ENCODE peak calls at places on chromosomes 2 and 18, in four cellular contexts. K is body of pancreas, F is heart left ventricle, B is stomach. H is an unnamed sample.

GRCh38 chr2:194004590-194005206 is 1652.3 kb upstream of the SLC39A10 start:
- DNase-seq in B (no peak), F (no peak), K (no peak), H (no peak)

GRCh38 chr18:46283895-46284295 is 179.7 kb downstream of the HAUS1 start:
- DNase-seq in K (no peak), B (no peak), F (no peak), H (no peak)

GRCh38 chr18:48194787-48195186 is 214.4 kb downstream of the ZBTB7C start:
- DNase-seq in K (no peak), F (no peak), B (no peak), H (no peak)

GRCh38 chr2:153986488-153987229 is 114.9 kb downstream of the GALNT13 start:
- DNase-seq in B (no peak), K (no peak), F (no peak), H (no peak)

GRCh38 chr2:192327576-192327975 is 132.8 kb upstream of the TMEFF2 start:
- DNase-seq in F (no peak), K (no peak), B (no peak), H (no peak)

GRCh38 chr18:2979027-2979570 is 33.8 kb downstream of the LPIN2 start:
- DNase-seq in B (no peak), K (peak; percentile 57), F (no peak), H (no peak)

GRCh38 chr2:121356058-121356640 is 71.1 kb upstream of the TFCP2L1 start:
- DNase-seq in B (peak; percentile 56), K (peak; percentile 62), F (no peak), H (peak; percentile 55)

GRCh38 chr2:241997017-241997416 is 127.5 kb downstream of the RTP5 start:
- DNase-seq in F (no peak), B (peak; percentile 9), K (no peak), H (no peak)

GRCh38 chr2:34104601-34105000 is 505.5 kb upstream of the FAM98A start:
- DNase-seq in B (no peak), K (no peak), F (no peak), H (no peak)

GRCh38 chr18:23752363-23752762 is 63.1 kb downstream of the LAMA3 start:
- DNase-seq in K (no peak), F (no peak), B (no peak), H (no peak)

GRCh38 chr2:233353769-233354499 is at the start of gene DGKD:
- DNase-seq in K (peak; percentile 71), F (peak; percentile 71), B (peak; percentile 69), H (peak; percentile 76)

GRCh38 chr2:216215991-216216390 is 106.8 kb downstream of the XRCC5 start:
- DNase-seq in F (no peak), B (no peak), K (peak; percentile 10), H (no peak)

GRCh38 chr18:22005191-22005824 is 164.1 kb upstream of the GATA6 start:
- DNase-seq in B (no peak), F (no peak), K (no peak), H (peak; percentile 69)

GRCh38 chr2:64454316-64455030 is 511 bp downstream of the LGALSL start:
- DNase-seq in B (peak; percentile 65), K (peak; percentile 66), F (peak; percentile 74), H (peak; percentile 83)

GRCh38 chr2:137897082-137897481 is 67.2 kb upstream of the HNMT start:
- DNase-seq in K (no peak), F (no peak), B (no peak), H (no peak)

GRCh38 chr2:37920570-37920969 is 4.5 kb upstream of the RMDN2 start:
- DNase-seq in F (no peak), B (no peak), K (no peak), H (no peak)

GRCh38 chr2:122009546-122009945 is 254.1 kb downstream of the TSN start:
- DNase-seq in B (no peak), K (no peak), F (peak; percentile 11), H (no peak)

GRCh38 chr2:66525609-66526008 is 90.7 kb downstream of the MEIS1 start:
- DNase-seq in B (no peak), K (no peak), F (no peak), H (no peak)

GRCh38 chr2:144505245-144505801 is 14.6 kb downstream of the ZEB2 start:
- DNase-seq in F (no peak), B (no peak), K (no peak), H (no peak)

GRCh38 chr2:20196053-20196880 is 28.7 kb downstream of the SDC1 start:
- DNase-seq in K (peak; percentile 40), B (peak; percentile 88), F (no peak), H (no peak)

GRCh38 chr2:190482441-190482840 is 52.1 kb downstream of the NEMP2 start:
- DNase-seq in K (no peak), B (no peak), F (no peak), H (no peak)

GRCh38 chr18:56067216-56067611 is 479.2 kb upstream of the TCF4 start:
- DNase-seq in K (no peak), B (no peak), F (no peak), H (no peak)

GRCh38 chr2:236057375-236057774 is 110.8 kb downstream of the GBX2 start:
- DNase-seq in B (no peak), K (no peak), F (no peak), H (no peak)

GRCh38 chr2:200509227-200509607 is 651 bp downstream of the KCTD18 start:
- DNase-seq in F (no peak), B (no peak), K (no peak), H (no peak)

GRCh38 chr2:29580223-29580622 is 341.2 kb downstream of the ALK start:
- DNase-seq in B (no peak), F (no peak), K (no peak), H (no peak)

GRCh38 chr18:66872277-66872676 is 268.4 kb upstream of the CDH19 start:
- DNase-seq in K (no peak), F (no peak), B (no peak), H (no peak)

GRCh38 chr2:152506843-152507242 is 171.9 kb downstream of the FMNL2 start:
- DNase-seq in F (no peak), B (no peak), K (no peak), H (no peak)

GRCh38 chr18:57440331-57441101 is 5.3 kb downstream of the ONECUT2 start:
- DNase-seq in F (no peak), B (no peak), K (no peak), H (no peak)

GRCh38 chr18:57439617-57439975 is 4.4 kb downstream of the ONECUT2 start:
- DNase-seq in K (no peak), B (no peak), F (no peak), H (no peak)

GRCh38 chr18:57441395-57441794 is 6.2 kb downstream of the ONECUT2 start:
- DNase-seq in F (no peak), K (no peak), B (no peak), H (no peak)

GRCh38 chr18:57438669-57439616 is 3.8 kb downstream of the ONECUT2 start:
- DNase-seq in K (no peak), B (no peak), F (no peak), H (no peak)

GRCh38 chr18:57439985-57440330 is 4.8 kb downstream of the ONECUT2 start:
- DNase-seq in F (no peak), B (no peak), K (no peak), H (no peak)
- H3K4me3 ChIP-seq in F (no peak overlapping the region), B (no peak overlapping the region), K (no peak overlapping the region), H (no peak overlapping the region)

GRCh38 chr2:42567806-42568429 is 514 bp upstream of the MTA3 start:
- DNase-seq in B (peak; percentile 55), F (no peak), K (peak; percentile 50), H (peak; percentile 73)
- TF ChIP-seq POLR2A in B (no peak), F (no peak), K (no peak), H (no peak)

DNA sequence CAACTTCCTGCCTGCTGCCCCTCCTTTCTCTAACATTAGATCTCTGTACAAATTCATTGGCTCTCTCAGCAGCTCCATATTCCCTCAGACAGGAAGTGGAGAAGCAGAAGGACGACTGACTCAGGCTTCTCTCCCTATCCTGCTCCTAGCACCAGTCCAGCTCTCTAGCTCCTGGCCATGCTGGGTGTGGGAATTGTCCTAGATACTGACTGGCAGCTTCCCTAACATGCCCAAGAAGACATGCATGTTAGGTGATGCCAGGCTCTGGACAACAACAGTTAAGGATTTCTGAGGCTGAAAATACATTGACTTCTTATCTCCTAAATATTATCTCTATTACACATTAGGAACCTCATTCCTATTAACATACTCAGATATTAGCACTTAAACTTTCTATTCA is 292.9 kb downstream of the IKZF2 start:
- DNase-seq in B (no peak), K (no peak), F (no peak), H (no peak)
- H3K9me3 ChIP-seq in B (peaks cover 8% of the 10 kb centered on the region), K (no peaks in the 10 kb centered on the region), F (peaks cover 27% of the 10 kb centered on the region), H (no peaks in the 10 kb centered on the region)

GRCh38 chr2:172101008-172101706 is 1.5 kb downstream of the DLX2 start:
- DNase-seq in F (no peak), K (no peak), B (no peak), H (no peak)

GRCh38 chr2:172098650-172099471 is 3.8 kb downstream of the DLX2 start:
- DNase-seq in F (no peak), B (no peak), K (peak; percentile 48), H (peak; percentile 63)

GRCh38 chr2:172100080-172101007 is 2.4 kb downstream of the DLX2 start:
- DNase-seq in F (no peak), B (no peak), K (no peak), H (no peak)

GRCh38 chr2:172098287-172098649 is 4.4 kb downstream of the DLX2 start:
- DNase-seq in B (no peak), F (no peak), K (no peak), H (no peak)

DNA sequence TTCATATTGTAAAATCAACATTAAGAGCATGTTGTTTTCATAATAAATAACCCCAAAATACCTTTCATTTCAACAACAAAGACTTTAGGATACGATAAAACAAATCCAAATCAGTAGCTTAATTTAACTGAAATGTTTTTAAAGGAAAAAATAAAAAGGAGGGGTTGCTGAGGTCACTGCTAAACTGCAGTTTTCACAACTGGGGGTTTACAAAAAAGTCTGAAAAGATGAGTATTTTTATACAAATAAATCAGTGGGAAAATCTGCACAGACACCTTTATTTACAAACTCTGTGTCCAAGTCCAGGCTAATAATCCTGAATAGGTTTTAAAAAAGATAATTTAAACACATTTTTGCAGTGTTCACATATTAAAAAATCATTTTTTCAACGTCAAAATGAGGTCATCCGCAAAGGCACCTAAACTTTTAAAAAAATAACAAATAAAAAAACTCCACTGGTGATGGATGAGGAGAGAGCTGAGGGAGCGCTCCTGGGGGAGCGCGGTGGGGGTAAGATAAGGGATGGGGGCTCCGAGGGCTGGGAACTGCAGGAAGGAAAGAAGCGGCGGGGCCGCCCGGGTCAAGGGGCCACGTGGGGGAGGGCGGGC is 3.1 kb downstream of the DLX2 start:
- DNase-seq in B (no peak), F (no peak), K (no peak), H (no peak)
- H3K4me3 ChIP-seq in B (peak overlapping the region; percentile 60), F (peak overlapping the region; percentile 3), K (no peak overlapping the region), H (peak overlapping the region; percentile 30)

GRCh38 chr2:86443601-86444000 is 2.4 kb downstream of the KDM3A start:
- DNase-seq in B (no peak), F (no peak), K (no peak), H (no peak)

GRCh38 chr2:86440631-86441391 is at the start of gene KDM3A:
- DNase-seq in F (peak; percentile 99), B (peak; percentile 99), K (peak; percentile 99), H (peak; percentile 100)

GRCh38 chr2:86441392-86441788 is 219 bp downstream of the KDM3A start:
- DNase-seq in B (no peak), K (no peak), F (no peak), H (no peak)

GRCh38 chr2:86442642-86443005 is 1.5 kb downstream of the KDM3A start:
- DNase-seq in F (peak; percentile 83), B (peak; percentile 66), K (peak; percentile 81), H (peak; percentile 96)

GRCh38 chr2:86441789-86442641 is 844 bp downstream of the KDM3A start:
- DNase-seq in K (peak; percentile 68), F (peak; percentile 65), B (peak; percentile 51), H (peak; percentile 73)
- TF ChIP-seq POLR2A in K (no peak), F (no peak), B (no peak), H (no peak)

GRCh38 chr2:89780318-89780717 is 1088.8 kb downstream of the RPIA start:
- DNase-seq in K (no peak), F (no peak), B (no peak), H (no peak)
- H3K9me3 ChIP-seq in K (no peaks in the 10 kb centered on the region), F (peaks cover 100% of the 10 kb centered on the region), B (peaks cover 80% of the 10 kb centered on the region), H (no peaks in the 10 kb centered on the region)